ENCODE peak calls at places on chromosome 15, in nine cellular contexts. S is mammary epithelial cell, I is neuronal stem cell, E is PC-3, T is fibroblast of lung, Q is kidney, P is GM23248, U is HepG2, B is MM.1S. H is an unnamed sample.

GRCh38 chr15:68542771-68543544 is 35.8 kb upstream of the CORO2B start:
- DNase-seq in S (peak; percentile 27), I (no peak), E (peak; percentile 55), T (peak; percentile 90), Q (no peak), P (peak; percentile 94), U (peak; percentile 32), B (no peak), H (peak; percentile 42)

GRCh38 chr15:85649372-85649771 is 145.4 kb downstream of the KLHL25 start:
- DNase-seq in S (peak; percentile 47), I (no peak), E (no peak), T (peak; percentile 84), Q (no peak), P (peak; percentile 93), U (peak; percentile 74), B (no peak), H (no peak)

GRCh38 chr15:66649235-66649984 is 52.6 kb upstream of the SMAD6 start:
- DNase-seq in S (no peak), I (no peak), E (no peak), T (no peak), Q (no peak), P (no peak), U (no peak), B (peak; percentile 10), H (no peak)

GRCh38 chr15:42549052-42549491 is 434 bp downstream of the HAUS2 start:
- DNase-seq in S (no peak), I (no peak), E (peak; percentile 32), T (peak; percentile 24), Q (no peak), P (peak; percentile 60), U (peak; percentile 12), B (peak; percentile 46), H (no peak)

GRCh38 chr15:79128556-79128955 is 38.0 kb upstream of the RASGRF1 start:
- DNase-seq in S (no peak), I (no peak), E (no peak), T (no peak), Q (no peak), P (no peak), U (no peak), B (no peak), H (no peak)

GRCh38 chr15:66472176-66472999 is 25.2 kb downstream of the SNAPC5 start:
- DNase-seq in S (no peak), I (no peak), E (no peak), T (peak; percentile 46), Q (no peak), P (peak; percentile 43), U (peak; percentile 35), B (peak; percentile 88), H (no peak)

GRCh38 chr15:73994912-73995622 is 551 bp downstream of the PML start:
- DNase-seq in S (peak; percentile 42), I (no peak), E (no peak), T (no peak), Q (peak; percentile 80), P (peak; percentile 55), U (no peak), B (no peak), H (peak; percentile 52)

GRCh38 chr15:70545526-70545925 is 217.8 kb downstream of the UACA start:
- DNase-seq in S (no peak), I (no peak), E (no peak), T (no peak), Q (no peak), P (no peak), U (no peak), B (no peak), H (no peak)

GRCh38 chr15:43777293-43777819 is 590 bp upstream of the ELL3 start:
- DNase-seq in S (no peak), I (peak; percentile 49), E (peak; percentile 77), T (peak; percentile 70), Q (peak; percentile 92), P (peak; percentile 87), U (peak; percentile 58), B (peak; percentile 65), H (peak; percentile 89)

GRCh38 chr15:60780147-60780546 is 301.2 kb upstream of the ICE2 start:
- DNase-seq in S (no peak), I (no peak), E (no peak), T (no peak), Q (no peak), P (no peak), U (no peak), B (no peak), H (no peak)

GRCh38 chr15:29223640-29224039 is 46.0 kb downstream of the NSMCE3 start:
- DNase-seq in S (no peak), I (no peak), E (no peak), T (no peak), Q (no peak), P (no peak), U (no peak), B (no peak), H (no peak)

GRCh38 chr15:88431441-88431840 is 35.7 kb downstream of the MRPL46 start:
- DNase-seq in S (no peak), I (no peak), E (no peak), T (no peak), Q (no peak), P (no peak), U (no peak), B (no peak), H (no peak)

GRCh38 chr15:85094685-85095084 is 113.0 kb downstream of the PDE8A start:
- DNase-seq in S (peak; percentile 19), I (no peak), E (peak; percentile 39), T (peak; percentile 24), Q (no peak), P (peak; percentile 77), U (no peak), B (no peak), H (no peak)

GRCh38 chr15:66908503-66909095 is 156.8 kb upstream of the SMAD3 start:
- DNase-seq in S (no peak), I (no peak), E (no peak), T (no peak), Q (no peak), P (peak; percentile 38), U (no peak), B (no peak), H (no peak)

GRCh38 chr15:56241374-56242085 is 2.1 kb downstream of the RFX7 start:
- DNase-seq in S (no peak), I (no peak), E (no peak), T (peak; percentile 31), Q (no peak), P (peak; percentile 40), U (no peak), B (peak; percentile 43), H (no peak)

GRCh38 chr15:56871180-56871579 is 47.3 kb upstream of the TCF12 start:
- DNase-seq in S (peak; percentile 59), I (no peak), E (peak; percentile 80), T (peak; percentile 77), Q (no peak), P (peak; percentile 79), U (peak; percentile 52), B (no peak), H (no peak)

GRCh38 chr15:88647362-88648105 is 8.7 kb downstream of the ISG20 start:
- DNase-seq in S (no peak), I (no peak), E (peak; percentile 51), T (no peak), Q (no peak), P (no peak), U (no peak), B (no peak), H (peak; percentile 25)

GRCh38 chr15:31381801-31382692 is 55.4 kb downstream of the KLF13 start:
- DNase-seq in S (no peak), I (no peak), E (no peak), T (no peak), Q (no peak), P (no peak), U (no peak), B (no peak), H (no peak)

GRCh38 chr15:73839699-73840098 is 33.7 kb upstream of the TBC1D21 start:
- DNase-seq in S (no peak), I (no peak), E (no peak), T (no peak), Q (no peak), P (no peak), U (no peak), B (no peak), H (no peak)

GRCh38 chr15:28115871-28116270 is 16.8 kb upstream of the OCA2 start:
- DNase-seq in S (no peak), I (no peak), E (no peak), T (no peak), Q (no peak), P (no peak), U (no peak), B (no peak), H (no peak)

GRCh38 chr15:62569460-62570404 is 404.6 kb upstream of the C2CD4B start:
- DNase-seq in S (peak; percentile 15), I (no peak), E (peak; percentile 92), T (peak; percentile 94), Q (peak; percentile 82), P (peak; percentile 64), U (peak; percentile 97), B (no peak), H (peak; percentile 96)
- H3K4me3 ChIP-seq in S (no peak overlapping the region), I (no peak overlapping the region), E (no peak overlapping the region), T (no peak overlapping the region), Q (peak overlapping the region; percentile 18), P (no peak overlapping the region), U (no peak overlapping the region), B (no peak overlapping the region), H (no peak overlapping the region)

GRCh38 chr15:90750186-90750585 is 33.0 kb downstream of the BLM start:
- DNase-seq in S (no peak), I (no peak), E (no peak), T (no peak), Q (no peak), P (no peak), U (no peak), B (no peak), H (no peak)
- H3K9ac ChIP-seq in S (no peak overlapping the region), I (no peak overlapping the region), E (no peak overlapping the region), T (no peak overlapping the region), Q (no peak overlapping the region), P (no peak overlapping the region), U (no peak overlapping the region), B (no peak overlapping the region), H (no peak overlapping the region)

DNA sequence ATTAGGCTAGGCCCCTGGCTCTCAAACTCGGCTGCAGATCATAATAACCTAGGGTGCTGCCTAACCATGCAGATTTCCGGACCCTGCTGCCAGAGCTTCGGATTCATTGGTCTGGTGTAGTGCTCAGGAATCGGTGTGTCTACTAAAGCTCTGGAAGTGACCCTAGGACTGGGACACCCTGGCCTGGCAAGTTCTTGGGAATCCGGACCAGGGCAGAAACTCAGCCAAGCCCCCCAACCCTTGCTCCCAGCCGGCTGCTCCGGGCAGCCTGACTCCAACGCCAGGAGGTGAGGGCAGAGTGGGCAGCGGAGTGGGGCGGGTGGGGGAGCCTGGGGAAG is 23.0 kb downstream of the IGDCC3 start:
- DNase-seq in S (no peak), I (no peak), E (no peak), T (no peak), Q (peak; percentile 60), P (no peak), U (no peak), B (no peak), H (no peak)
- H3K27ac ChIP-seq in S (no peak overlapping the region), I (peak overlapping the region; percentile 99), E (no peak overlapping the region), T (no peak overlapping the region), Q (no peak overlapping the region), P (no peak overlapping the region), U (peak overlapping the region; percentile 62), B (no peak overlapping the region), H (no peak overlapping the region)

DNA sequence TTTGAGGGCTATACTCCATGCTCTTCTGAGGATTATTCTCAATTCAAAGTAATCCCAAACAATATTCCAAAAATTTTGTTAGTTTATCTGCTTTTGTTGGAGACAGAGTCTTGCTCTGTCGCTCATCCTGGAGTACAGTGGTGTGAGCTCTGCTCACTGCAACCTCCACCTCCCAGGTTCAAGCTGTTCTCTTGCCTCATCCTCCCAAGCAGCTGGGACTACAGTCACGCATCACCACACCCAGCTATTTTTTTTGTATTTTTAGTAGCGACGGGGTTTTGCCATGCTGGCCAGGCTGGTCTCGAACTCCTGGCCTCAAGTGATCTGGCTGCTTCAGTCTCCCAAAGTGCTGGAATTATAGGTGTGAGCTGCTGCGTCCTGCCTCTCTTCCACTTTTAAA is 39.1 kb downstream of the MEF2A start:
- DNase-seq in S (no peak), I (no peak), E (no peak), T (no peak), Q (no peak), P (no peak), U (no peak), B (no peak), H (no peak)
- H3K4me3 ChIP-seq in S (no peak overlapping the region), I (no peak overlapping the region), E (no peak overlapping the region), T (no peak overlapping the region), Q (no peak overlapping the region), P (no peak overlapping the region), U (no peak overlapping the region), B (no peak overlapping the region), H (no peak overlapping the region)

H was measured in colonic mucosa.